ENCODE peak calls at places on chromosome 4, in nine cellular contexts. One of them, this sample, is unnamed.

GRCh38 chr4:177740563-177740962 is 298.3 kb upstream of the AGA start:
- DNase-seq in astrocyte: no peak
- DNase-seq in stomach: no peak
- DNase-seq in lower lobe of right lung: no peak
- DNase-seq in cardiac muscle cell: no peak
- DNase-seq in endodermal cell: no peak
- DNase-seq in pancreas: no peak
- DNase-seq in AG04450: no peak
- DNase-seq in uterus: no peak
- DNase-seq in this sample: no peak

GRCh38 chr4:151917145-151917775 is 156.5 kb upstream of the GATB start:
- DNase-seq in astrocyte: no peak
- DNase-seq in stomach: no peak
- DNase-seq in lower lobe of right lung: no peak
- DNase-seq in cardiac muscle cell: no peak
- DNase-seq in endodermal cell: no peak
- DNase-seq in pancreas: no peak
- DNase-seq in AG04450: no peak
- DNase-seq in uterus: no peak
- DNase-seq in this sample: peak

GRCh38 chr4:23789765-23790164 is 100.1 kb downstream of the PPARGC1A start:
- DNase-seq in astrocyte: peak
- DNase-seq in stomach: no peak
- DNase-seq in lower lobe of right lung: peak
- DNase-seq in cardiac muscle cell: peak
- DNase-seq in endodermal cell: no peak
- DNase-seq in pancreas: peak
- DNase-seq in AG04450: no peak
- DNase-seq in uterus: peak
- DNase-seq in this sample: peak

GRCh38 chr4:98626350-98626749 is 32.1 kb downstream of the TSPAN5 start:
- DNase-seq in astrocyte: peak
- DNase-seq in stomach: no peak
- DNase-seq in lower lobe of right lung: no peak
- DNase-seq in cardiac muscle cell: no peak
- DNase-seq in endodermal cell: peak
- DNase-seq in pancreas: no peak
- DNase-seq in AG04450: peak
- DNase-seq in uterus: peak
- DNase-seq in this sample: peak

GRCh38 chr4:23333946-23334878 is 555.6 kb downstream of the PPARGC1A start:
- DNase-seq in astrocyte: peak
- DNase-seq in stomach: no peak
- DNase-seq in lower lobe of right lung: no peak
- DNase-seq in cardiac muscle cell: peak
- DNase-seq in endodermal cell: peak
- DNase-seq in pancreas: no peak
- DNase-seq in AG04450: peak
- DNase-seq in uterus: no peak
- DNase-seq in this sample: peak

GRCh38 chr4:128525939-128526630 is 238.5 kb upstream of the PGRMC2 start:
- DNase-seq in astrocyte: peak
- DNase-seq in stomach: no peak
- DNase-seq in lower lobe of right lung: no peak
- DNase-seq in cardiac muscle cell: no peak
- DNase-seq in endodermal cell: no peak
- DNase-seq in pancreas: peak
- DNase-seq in AG04450: no peak
- DNase-seq in uterus: no peak
- DNase-seq in this sample: no peak

GRCh38 chr4:6327220-6327917 is 57.7 kb downstream of the WFS1 start:
- DNase-seq in astrocyte: no peak
- DNase-seq in stomach: peak
- DNase-seq in lower lobe of right lung: peak
- DNase-seq in cardiac muscle cell: peak
- DNase-seq in endodermal cell: peak
- DNase-seq in pancreas: peak
- DNase-seq in AG04450: peak
- DNase-seq in uterus: peak
- DNase-seq in this sample: peak

GRCh38 chr4:150641604-150642003 is 59.7 kb downstream of the MAB21L2 start:
- DNase-seq in astrocyte: no peak
- DNase-seq in stomach: no peak
- DNase-seq in lower lobe of right lung: no peak
- DNase-seq in cardiac muscle cell: no peak
- DNase-seq in endodermal cell: no peak
- DNase-seq in pancreas: no peak
- DNase-seq in AG04450: no peak
- DNase-seq in uterus: no peak
- DNase-seq in this sample: no peak

GRCh38 chr4:157722146-157722545 is 450.7 kb downstream of the GASK1B start:
- DNase-seq in astrocyte: no peak
- DNase-seq in stomach: no peak
- DNase-seq in lower lobe of right lung: no peak
- DNase-seq in cardiac muscle cell: no peak
- DNase-seq in endodermal cell: no peak
- DNase-seq in pancreas: no peak
- DNase-seq in AG04450: no peak
- DNase-seq in uterus: no peak
- DNase-seq in this sample: no peak

GRCh38 chr4:95627004-95627403 is 78.2 kb upstream of the UNC5C start:
- DNase-seq in astrocyte: no peak
- DNase-seq in stomach: no peak
- DNase-seq in lower lobe of right lung: no peak
- DNase-seq in cardiac muscle cell: no peak
- DNase-seq in endodermal cell: no peak
- DNase-seq in pancreas: no peak
- DNase-seq in AG04450: no peak
- DNase-seq in uterus: no peak
- DNase-seq in this sample: peak

GRCh38 chr4:86013623-86014022 is 346.2 kb downstream of the MAPK10 start:
- DNase-seq in astrocyte: peak
- DNase-seq in stomach: no peak
- DNase-seq in lower lobe of right lung: no peak
- DNase-seq in cardiac muscle cell: no peak
- DNase-seq in endodermal cell: no peak
- DNase-seq in pancreas: no peak
- DNase-seq in AG04450: peak
- DNase-seq in uterus: no peak
- DNase-seq in this sample: peak

GRCh38 chr4:105840426-105841174 is 54.7 kb upstream of the NPNT start:
- DNase-seq in astrocyte: no peak
- DNase-seq in stomach: no peak
- DNase-seq in lower lobe of right lung: no peak
- DNase-seq in cardiac muscle cell: no peak
- DNase-seq in endodermal cell: no peak
- DNase-seq in pancreas: no peak
- DNase-seq in AG04450: no peak
- DNase-seq in uterus: no peak
- DNase-seq in this sample: no peak

GRCh38 chr4:128332086-128332485 is 44.5 kb upstream of the PGRMC2 start:
- DNase-seq in astrocyte: peak
- DNase-seq in stomach: no peak
- DNase-seq in lower lobe of right lung: no peak
- DNase-seq in cardiac muscle cell: no peak
- DNase-seq in endodermal cell: no peak
- DNase-seq in pancreas: no peak
- DNase-seq in AG04450: no peak
- DNase-seq in uterus: no peak
- DNase-seq in this sample: no peak

GRCh38 chr4:96504386-96504785 is 664.5 kb downstream of the PDHA2 start:
- DNase-seq in astrocyte: no peak
- DNase-seq in stomach: no peak
- DNase-seq in lower lobe of right lung: no peak
- DNase-seq in cardiac muscle cell: no peak
- DNase-seq in endodermal cell: no peak
- DNase-seq in pancreas: no peak
- DNase-seq in AG04450: no peak
- DNase-seq in uterus: no peak
- DNase-seq in this sample: no peak

GRCh38 chr4:100302061-100303026 is 112.1 kb upstream of the DDIT4L start:
- DNase-seq in astrocyte: peak
- DNase-seq in stomach: no peak
- DNase-seq in lower lobe of right lung: no peak
- DNase-seq in cardiac muscle cell: no peak
- DNase-seq in endodermal cell: no peak
- DNase-seq in pancreas: no peak
- DNase-seq in AG04450: no peak
- DNase-seq in uterus: no peak
- DNase-seq in this sample: no peak

GRCh38 chr4:182145360-182145905 is 97.8 kb upstream of the TENM3 start:
- DNase-seq in astrocyte: peak
- DNase-seq in stomach: no peak
- DNase-seq in lower lobe of right lung: no peak
- DNase-seq in cardiac muscle cell: no peak
- DNase-seq in endodermal cell: peak
- DNase-seq in pancreas: no peak
- DNase-seq in AG04450: no peak
- DNase-seq in uterus: no peak
- DNase-seq in this sample: no peak

GRCh38 chr4:46404961-46405360 is 15.0 kb upstream of the GABRA2 start:
- DNase-seq in astrocyte: no peak
- DNase-seq in stomach: no peak
- DNase-seq in lower lobe of right lung: peak
- DNase-seq in cardiac muscle cell: peak
- DNase-seq in endodermal cell: peak
- DNase-seq in pancreas: no peak
- DNase-seq in AG04450: peak
- DNase-seq in uterus: no peak
- DNase-seq in this sample: no peak

GRCh38 chr4:186685744-186686143 is 37.9 kb downstream of the FAT1 start:
- DNase-seq in astrocyte: peak
- DNase-seq in stomach: no peak
- DNase-seq in lower lobe of right lung: no peak
- DNase-seq in cardiac muscle cell: no peak
- DNase-seq in endodermal cell: no peak
- DNase-seq in pancreas: no peak
- DNase-seq in AG04450: peak
- DNase-seq in uterus: no peak
- DNase-seq in this sample: peak

GRCh38 chr4:20778896-20779295 is 78.6 kb downstream of the PACRGL start:
- DNase-seq in astrocyte: no peak
- DNase-seq in stomach: no peak
- DNase-seq in lower lobe of right lung: no peak
- DNase-seq in cardiac muscle cell: no peak
- DNase-seq in endodermal cell: no peak
- DNase-seq in pancreas: no peak
- DNase-seq in AG04450: no peak
- DNase-seq in uterus: no peak
- DNase-seq in this sample: no peak

GRCh38 chr4:20773144-20773997 is 73.1 kb downstream of the PACRGL start:
- DNase-seq in astrocyte: peak
- DNase-seq in stomach: peak
- DNase-seq in lower lobe of right lung: peak
- DNase-seq in cardiac muscle cell: peak
- DNase-seq in endodermal cell: peak
- DNase-seq in pancreas: peak
- DNase-seq in AG04450: peak
- DNase-seq in uterus: peak
- DNase-seq in this sample: peak
- H3K4me3 ChIP-seq in astrocyte: no peak
- H3K4me3 ChIP-seq in stomach: no peak
- H3K4me3 ChIP-seq in lower lobe of right lung: no peak
- H3K4me3 ChIP-seq in cardiac muscle cell: no peak
- H3K4me3 ChIP-seq in endodermal cell: no peak
- H3K4me3 ChIP-seq in pancreas: no peak
- H3K4me3 ChIP-seq in AG04450: no peak
- H3K4me3 ChIP-seq in uterus: no peak
- H3K4me3 ChIP-seq in this sample: peak

GRCh38 chr4:60450054-60450453 is 750.1 kb upstream of the ADGRL3 start:
- DNase-seq in astrocyte: no peak
- DNase-seq in stomach: no peak
- DNase-seq in lower lobe of right lung: no peak
- DNase-seq in cardiac muscle cell: no peak
- DNase-seq in endodermal cell: peak
- DNase-seq in pancreas: no peak
- DNase-seq in AG04450: no peak
- DNase-seq in uterus: no peak
- DNase-seq in this sample: no peak

GRCh38 chr4:60455380-60455779 is 744.7 kb upstream of the ADGRL3 start:
- DNase-seq in astrocyte: no peak
- DNase-seq in stomach: no peak
- DNase-seq in lower lobe of right lung: no peak
- DNase-seq in cardiac muscle cell: no peak
- DNase-seq in endodermal cell: no peak
- DNase-seq in pancreas: no peak
- DNase-seq in AG04450: no peak
- DNase-seq in uterus: no peak
- DNase-seq in this sample: no peak

DNA sequence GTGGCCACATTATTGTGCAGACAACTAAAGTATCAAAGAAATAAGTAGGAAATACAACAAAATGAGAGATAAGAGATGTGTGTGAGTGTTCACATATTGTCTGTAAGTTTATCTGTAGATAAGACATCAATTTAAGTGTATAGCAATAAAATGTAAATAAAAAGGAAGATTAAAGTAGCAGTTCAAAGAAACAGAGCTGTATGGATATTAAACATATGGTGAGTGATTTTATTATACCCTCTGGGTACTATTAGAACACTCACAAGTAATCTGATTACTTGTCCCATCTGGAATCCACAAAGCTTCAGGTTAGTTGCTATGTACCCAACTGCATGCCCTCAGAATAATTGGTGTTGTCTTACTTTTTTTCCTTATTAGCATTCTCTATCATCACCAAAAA is 747.9 kb upstream of the ADGRL3 start:
- DNase-seq in astrocyte: no peak
- DNase-seq in stomach: no peak
- DNase-seq in lower lobe of right lung: no peak
- DNase-seq in cardiac muscle cell: no peak
- DNase-seq in endodermal cell: no peak
- DNase-seq in pancreas: no peak
- DNase-seq in AG04450: no peak
- DNase-seq in uterus: no peak
- DNase-seq in this sample: no peak
- H3K27ac ChIP-seq in astrocyte: no peak
- H3K27ac ChIP-seq in stomach: no peak
- H3K27ac ChIP-seq in lower lobe of right lung: no peak
- H3K27ac ChIP-seq in cardiac muscle cell: no peak
- H3K27ac ChIP-seq in endodermal cell: no peak
- H3K27ac ChIP-seq in pancreas: no peak
- H3K27ac ChIP-seq in AG04450: no peak
- H3K27ac ChIP-seq in uterus: no peak
- H3K27ac ChIP-seq in this sample: no peak

GRCh38 chr4:53928825-53929224 is 135.6 kb downstream of the CHIC2 start:
- DNase-seq in astrocyte: peak
- DNase-seq in stomach: no peak
- DNase-seq in lower lobe of right lung: no peak
- DNase-seq in cardiac muscle cell: no peak
- DNase-seq in endodermal cell: peak
- DNase-seq in pancreas: no peak
- DNase-seq in AG04450: peak
- DNase-seq in uterus: no peak
- DNase-seq in this sample: no peak
- TF ChIP-seq CTCF in astrocyte: no peak
- TF ChIP-seq CTCF in stomach: no peak
- TF ChIP-seq CTCF in lower lobe of right lung: no peak
- TF ChIP-seq CTCF in cardiac muscle cell: no peak
- TF ChIP-seq CTCF in endodermal cell: no peak
- TF ChIP-seq CTCF in pancreas: no peak
- TF ChIP-seq CTCF in AG04450: no peak
- TF ChIP-seq CTCF in uterus: no peak
- TF ChIP-seq CTCF in this sample: no peak

GRCh38 chr4:62644372-62644771 is 1444.2 kb downstream of the ADGRL3 start:
- DNase-seq in astrocyte: peak
- DNase-seq in stomach: no peak
- DNase-seq in lower lobe of right lung: no peak
- DNase-seq in cardiac muscle cell: peak
- DNase-seq in endodermal cell: peak
- DNase-seq in pancreas: no peak
- DNase-seq in AG04450: no peak
- DNase-seq in uterus: no peak
- DNase-seq in this sample: peak
- H3K4me3 ChIP-seq in astrocyte: no peak
- H3K4me3 ChIP-seq in stomach: no peak
- H3K4me3 ChIP-seq in lower lobe of right lung: no peak
- H3K4me3 ChIP-seq in cardiac muscle cell: no peak
- H3K4me3 ChIP-seq in endodermal cell: no peak
- H3K4me3 ChIP-seq in pancreas: no peak
- H3K4me3 ChIP-seq in AG04450: no peak
- H3K4me3 ChIP-seq in uterus: no peak
- H3K4me3 ChIP-seq in this sample: no peak

This sample was measured in brain microvascular endothelial cell.